ENCODE peak calls at places on chromosomes 4 and X, in four cellular contexts. M, I, R and Q are unnamed samples.

GRCh38 chrX:48961585-48962091 is 4.2 kb upstream of the OTUD5 start:
- DNase-seq in I (peak; percentile 73), R (no peak), M (no peak), Q (no peak)

GRCh38 chr4:20916106-20916505 is 215.8 kb downstream of the PACRGL start:
- DNase-seq in I (no peak), R (no peak), M (no peak), Q (no peak)

GRCh38 chr4:15610855-15611254 is 44.3 kb downstream of the FBXL5 start:
- DNase-seq in M (no peak), I (no peak), R (no peak), Q (no peak)

GRCh38 chrX:53093177-53093655 is 726 bp upstream of the KANTR start:
- DNase-seq in I (peak; percentile 71), R (peak; percentile 78), M (peak; percentile 65), Q (peak; percentile 68)

GRCh38 chr4:66767442-66767841 is 777.9 kb downstream of the CENPC start:
- DNase-seq in I (no peak), M (no peak), R (no peak), Q (no peak)

GRCh38 chrX:14409341-14409740 is 120.0 kb upstream of the GLRA2 start:
- DNase-seq in M (no peak), I (no peak), R (no peak), Q (no peak)

GRCh38 chr4:27189683-27190082 is 329.0 kb downstream of the STIM2 start:
- DNase-seq in M (no peak), R (no peak), I (no peak), Q (no peak)

GRCh38 chr4:139331185-139331584 is 28.9 kb upstream of the NDUFC1 start:
- DNase-seq in I (no peak), M (no peak), R (no peak), Q (no peak)

GRCh38 chrX:79081895-79082512 is 62.5 kb upstream of the GPR174 start:
- DNase-seq in I (peak; percentile 21), R (peak; percentile 33), M (no peak), Q (peak; percentile 9)

GRCh38 chrX:134246282-134246681 is 9.3 kb downstream of the CCDC160 start:
- DNase-seq in I (no peak), M (no peak), R (no peak), Q (no peak)

GRCh38 chrX:68753218-68753617 is 75.6 kb upstream of the EFNB1 start:
- DNase-seq in M (no peak), I (no peak), R (no peak), Q (no peak)

GRCh38 chr4:8763966-8764901 is 107.4 kb downstream of the HMX1 start:
- DNase-seq in R (no peak), M (no peak), I (no peak), Q (no peak)

GRCh38 chr4:72397314-72397713 is 171.7 kb downstream of the ADAMTS3 start:
- DNase-seq in I (no peak), R (no peak), M (no peak), Q (no peak)

GRCh38 chr4:64564126-64564525 is 154.9 kb upstream of the TECRL start:
- DNase-seq in I (no peak), R (no peak), M (no peak), Q (no peak)

GRCh38 chr4:55947912-55948725 is 626 bp upstream of the CEP135 start:
- DNase-seq in R (peak; percentile 8), M (peak; percentile 28), I (peak; percentile 19), Q (no peak)

GRCh38 chr4:1194028-1194900 is 21.9 kb upstream of the SPON2 start:
- DNase-seq in R (peak; percentile 87), M (no peak), I (no peak), Q (no peak)

DNA sequence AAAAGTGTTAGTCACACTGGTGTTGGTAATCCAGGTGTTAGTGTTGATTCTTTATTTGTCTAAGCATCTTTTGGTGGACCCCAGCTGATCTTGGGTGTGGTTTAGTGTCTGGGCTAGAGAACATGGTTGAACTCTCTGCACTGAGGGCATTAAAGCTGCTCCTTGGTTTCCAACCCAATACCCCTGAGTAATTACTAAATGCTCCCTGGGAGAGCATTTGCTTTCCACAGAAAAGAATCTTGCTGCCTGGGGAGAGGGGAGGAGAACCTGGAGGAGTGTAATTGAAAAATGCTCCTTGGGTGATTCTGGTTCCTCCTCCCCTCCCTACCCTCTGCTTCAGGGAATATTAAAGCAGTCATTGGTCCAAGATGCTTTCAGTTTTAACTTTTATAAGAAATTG is 3.1 kb downstream of the GUCY1B1 start:
- DNase-seq in R (no peak), I (no peak), M (no peak), Q (no peak)
- TF ChIP-seq YY1 in R (no peak), I (no peak), M (no peak), Q (no peak)

DNA sequence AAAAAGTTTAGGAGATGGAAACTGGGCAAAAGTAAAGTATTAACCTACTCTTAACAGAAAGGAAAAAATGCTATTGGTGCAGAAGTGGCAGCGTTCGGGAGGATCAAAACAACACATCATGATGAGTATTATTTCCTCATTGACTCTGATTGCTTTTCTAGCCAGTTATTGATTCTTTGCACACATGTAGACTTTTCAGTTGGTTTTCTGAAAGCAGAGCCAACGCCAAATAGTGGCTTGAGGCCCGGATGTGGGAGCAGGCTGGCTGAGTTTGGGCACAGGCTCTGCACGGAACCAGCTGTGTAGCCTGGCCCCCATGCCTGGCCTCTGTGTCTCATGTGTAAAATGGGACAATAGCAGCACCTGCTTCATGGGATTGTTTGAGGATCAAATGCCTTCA is 21.8 kb downstream of the STOX2 start:
- DNase-seq in I (no peak), R (no peak), M (no peak), Q (no peak)
- H3K4me3 ChIP-seq in I (no peak overlapping the region), R (no peak overlapping the region), M (no peak overlapping the region), Q (no peak overlapping the region)

GRCh38 chr4:24971192-24971591 is 58.4 kb upstream of the CCDC149 start:
- DNase-seq in M (no peak), I (no peak), R (no peak), Q (no peak)
- TF ChIP-seq YY1 in M (no peak), I (no peak), R (no peak), Q (no peak)

DNA sequence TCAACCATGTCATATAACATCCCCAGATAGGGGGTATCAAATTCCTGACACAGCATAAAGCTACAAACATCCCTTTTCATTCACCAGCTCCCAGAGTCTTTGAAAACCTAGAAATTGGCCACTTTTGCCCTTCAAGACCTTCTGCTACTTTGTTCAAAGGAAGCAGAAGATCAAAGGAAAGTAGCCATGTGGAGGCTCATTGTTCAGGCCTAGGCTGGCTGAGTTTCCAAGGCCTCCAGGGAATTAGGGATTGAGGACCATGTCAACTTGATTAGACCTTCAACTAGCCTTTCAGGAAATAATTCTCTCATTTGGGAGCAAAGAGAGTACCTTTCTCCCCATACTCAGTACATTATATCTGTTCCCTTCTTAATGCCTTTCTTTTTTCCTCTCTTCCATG is 66.8 kb upstream of the ATXN3L start:
- DNase-seq in M (no peak), R (no peak), I (no peak), Q (no peak)
- H3K4me3 ChIP-seq in M (no peak overlapping the region), R (no peak overlapping the region), I (no peak overlapping the region), Q (no peak overlapping the region)

GRCh38 chr4:39820186-39820585 is 122.2 kb downstream of the UBE2K start:
- DNase-seq in R (no peak), I (no peak), M (no peak), Q (no peak)

GRCh38 chr4:39825090-39825489 is 127.2 kb downstream of the UBE2K start:
- DNase-seq in M (no peak), I (no peak), R (no peak), Q (no peak)

GRCh38 chr4:39821951-39822350 is 124.0 kb downstream of the UBE2K start:
- DNase-seq in I (no peak), R (no peak), M (no peak), Q (no peak)

GRCh38 chr4:39825741-39826231 is 127.8 kb downstream of the UBE2K start:
- DNase-seq in R (no peak), M (no peak), I (no peak), Q (no peak)

GRCh38 chr4:39823193-39823592 is 125.3 kb downstream of the UBE2K start:
- DNase-seq in I (no peak), R (no peak), M (no peak), Q (no peak)
- TF ChIP-seq YY1 in I (no peak), R (no peak), M (no peak), Q (no peak)

DNA sequence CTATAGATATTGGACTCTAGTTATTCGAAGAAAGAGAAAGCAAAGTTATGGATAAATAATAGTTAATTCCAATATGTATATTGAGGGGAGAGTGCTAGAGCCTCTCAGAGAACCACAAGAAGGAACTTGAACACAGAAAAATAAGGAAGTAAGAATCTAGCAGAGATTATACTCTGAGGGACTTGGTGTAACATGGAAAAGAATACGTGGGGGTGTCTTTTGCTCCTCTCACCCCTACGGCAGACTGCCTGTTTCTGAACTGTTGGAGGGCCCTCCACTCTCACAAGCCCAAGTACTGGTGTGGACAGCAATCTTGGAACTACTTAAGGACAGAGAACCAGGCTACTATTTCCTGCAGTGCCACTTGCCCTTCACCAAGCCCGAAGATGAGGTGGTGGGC is 1174.4 kb upstream of the PCDH10 start:
- DNase-seq in R (no peak), M (no peak), I (no peak), Q (no peak)
- H3K4me3 ChIP-seq in R (no peak overlapping the region), M (no peak overlapping the region), I (no peak overlapping the region), Q (no peak overlapping the region)

GRCh38 chr4:128516568-128516967 is 229.0 kb upstream of the PGRMC2 start:
- DNase-seq in I (no peak), M (no peak), R (no peak), Q (no peak)
- TF ChIP-seq YY1 in I (no peak), M (no peak), R (no peak), Q (no peak)